ENCODE peak calls at places on chromosomes 16 and 17, in eight cellular contexts. Q, E, J, N, L, B, X and W are unnamed samples.

GRCh38 chr17:64001763-64002529 is 3.8 kb downstream of the PRR29 start:
- DNase-seq in Q (peak), E (no peak), J (peak), N (no peak), L (no peak), B (peak), X (no peak), W (peak)

GRCh38 chr17:4147751-4148310 is 4.8 kb downstream of the CYB5D2 start:
- DNase-seq in Q (peak), E (no peak), J (no peak), N (no peak), L (no peak), B (peak), X (no peak), W (no peak)

GRCh38 chr16:86517652-86518258 is 7.4 kb downstream of the FOXF1 start:
- DNase-seq in Q (peak), E (peak), J (peak), N (peak), L (no peak), B (peak), X (peak), W (no peak)

GRCh38 chr17:35731932-35732805 is 730 bp downstream of the RASL10B start:
- DNase-seq in Q (no peak), E (no peak), J (peak), N (no peak), L (no peak), B (no peak), X (no peak), W (no peak)

GRCh38 chr17:82869536-82869935 is 29.7 kb upstream of the ZNF750 start:
- DNase-seq in Q (no peak), E (no peak), J (no peak), N (no peak), L (no peak), B (peak), X (no peak), W (peak)

GRCh38 chr17:62907961-62908360 is 58.1 kb upstream of the TANC2 start:
- DNase-seq in Q (no peak), E (no peak), J (peak), N (no peak), L (no peak), B (no peak), X (no peak), W (no peak)

GRCh38 chr17:60077672-60078519 is 825 bp downstream of the HEATR6 start:
- DNase-seq in Q (peak), E (peak), J (no peak), N (no peak), L (no peak), B (no peak), X (no peak), W (no peak)

GRCh38 chr17:43701318-43701743 is 39.6 kb upstream of the MEOX1 start:
- DNase-seq in Q (peak), E (peak), J (no peak), N (no peak), L (peak), B (no peak), X (no peak), W (peak)

GRCh38 chr16:57916735-57917450 is 54.0 kb downstream of the CNGB1 start:
- DNase-seq in Q (no peak), E (no peak), J (no peak), N (no peak), L (no peak), B (no peak), X (no peak), W (no peak)

GRCh38 chr16:85829751-85830445 is 30.4 kb downstream of the COX4I1 start:
- DNase-seq in Q (no peak), E (no peak), J (no peak), N (no peak), L (no peak), B (peak), X (no peak), W (peak)